ENCODE peak calls at places on chromosomes 12 and 14, in seven cellular contexts. One of them, this sample, is unnamed. For H3K36me3, the result is how much of the 10 kb centered on the place peaks cover.

GRCh38 chr12:119988440-119988787 is 622 bp upstream of the BICDL1 start:
- DNase-seq in iPS DF 6.9: no peak
- DNase-seq in MM.1S: no peak
- DNase-seq in SK-N-SH: peak
- DNase-seq in aorta: no peak
- DNase-seq in CD8-positive, alpha-beta memory T cell: no peak
- DNase-seq in stomach: no peak
- DNase-seq in this sample: no peak

GRCh38 chr12:62714409-62715075 is 220.4 kb downstream of the PPM1H start:
- DNase-seq in iPS DF 6.9: no peak
- DNase-seq in MM.1S: no peak
- DNase-seq in SK-N-SH: peak
- DNase-seq in aorta: no peak
- DNase-seq in CD8-positive, alpha-beta memory T cell: no peak
- DNase-seq in stomach: no peak
- DNase-seq in this sample: no peak

GRCh38 chr14:95364481-95365209 is 44.9 kb upstream of the CLMN start:
- DNase-seq in iPS DF 6.9: no peak
- DNase-seq in MM.1S: no peak
- DNase-seq in SK-N-SH: no peak
- DNase-seq in aorta: no peak
- DNase-seq in CD8-positive, alpha-beta memory T cell: no peak
- DNase-seq in stomach: no peak
- DNase-seq in this sample: no peak

GRCh38 chr12:70393787-70394519 is 27.9 kb downstream of the KCNMB4 start:
- DNase-seq in iPS DF 6.9: no peak
- DNase-seq in MM.1S: no peak
- DNase-seq in SK-N-SH: no peak
- DNase-seq in aorta: no peak
- DNase-seq in CD8-positive, alpha-beta memory T cell: no peak
- DNase-seq in stomach: no peak
- DNase-seq in this sample: no peak

GRCh38 chr12:57460457-57461325 is 1.1 kb downstream of the GLI1 start:
- DNase-seq in iPS DF 6.9: no peak
- DNase-seq in MM.1S: peak
- DNase-seq in SK-N-SH: peak
- DNase-seq in aorta: no peak
- DNase-seq in CD8-positive, alpha-beta memory T cell: no peak
- DNase-seq in stomach: no peak
- DNase-seq in this sample: no peak

GRCh38 chr12:107221909-107222308 is 128.6 kb upstream of the CRY1 start:
- DNase-seq in iPS DF 6.9: no peak
- DNase-seq in MM.1S: no peak
- DNase-seq in SK-N-SH: no peak
- DNase-seq in aorta: no peak
- DNase-seq in CD8-positive, alpha-beta memory T cell: no peak
- DNase-seq in stomach: no peak
- DNase-seq in this sample: no peak

GRCh38 chr12:105272152-105272551 is 36.2 kb upstream of the APPL2 start:
- DNase-seq in iPS DF 6.9: no peak
- DNase-seq in MM.1S: no peak
- DNase-seq in SK-N-SH: no peak
- DNase-seq in aorta: no peak
- DNase-seq in CD8-positive, alpha-beta memory T cell: no peak
- DNase-seq in stomach: no peak
- DNase-seq in this sample: no peak

GRCh38 chr14:95313246-95313645 is 6.5 kb downstream of the CLMN start:
- DNase-seq in iPS DF 6.9: no peak
- DNase-seq in MM.1S: no peak
- DNase-seq in SK-N-SH: no peak
- DNase-seq in aorta: no peak
- DNase-seq in CD8-positive, alpha-beta memory T cell: no peak
- DNase-seq in stomach: no peak
- DNase-seq in this sample: no peak

GRCh38 chr14:77490347-77490986 is 8.1 kb downstream of the ISM2 start:
- DNase-seq in iPS DF 6.9: no peak
- DNase-seq in MM.1S: no peak
- DNase-seq in SK-N-SH: no peak
- DNase-seq in aorta: no peak
- DNase-seq in CD8-positive, alpha-beta memory T cell: no peak
- DNase-seq in stomach: no peak
- DNase-seq in this sample: no peak

GRCh38 chr12:70213707-70214106 is 29.5 kb upstream of the CNOT2 start:
- DNase-seq in iPS DF 6.9: no peak
- DNase-seq in MM.1S: no peak
- DNase-seq in SK-N-SH: no peak
- DNase-seq in aorta: no peak
- DNase-seq in CD8-positive, alpha-beta memory T cell: no peak
- DNase-seq in stomach: no peak
- DNase-seq in this sample: no peak

GRCh38 chr14:101357038-101357437 is 204.3 kb upstream of the DIO3 start:
- DNase-seq in iPS DF 6.9: no peak
- DNase-seq in MM.1S: no peak
- DNase-seq in SK-N-SH: no peak
- DNase-seq in aorta: no peak
- DNase-seq in CD8-positive, alpha-beta memory T cell: no peak
- DNase-seq in stomach: no peak
- DNase-seq in this sample: no peak

GRCh38 chr12:21666722-21667121 is 9.1 kb upstream of the LDHB start:
- DNase-seq in iPS DF 6.9: no peak
- DNase-seq in MM.1S: no peak
- DNase-seq in SK-N-SH: no peak
- DNase-seq in aorta: no peak
- DNase-seq in CD8-positive, alpha-beta memory T cell: no peak
- DNase-seq in stomach: no peak
- DNase-seq in this sample: no peak

GRCh38 chr12:113463746-113464743 is 7.6 kb downstream of the LHX5 start:
- DNase-seq in iPS DF 6.9: no peak
- DNase-seq in MM.1S: no peak
- DNase-seq in SK-N-SH: peak
- DNase-seq in aorta: no peak
- DNase-seq in CD8-positive, alpha-beta memory T cell: no peak
- DNase-seq in stomach: no peak
- DNase-seq in this sample: no peak

GRCh38 chr12:98752726-98753125 is 107.6 kb downstream of the APAF1 start:
- DNase-seq in iPS DF 6.9: no peak
- DNase-seq in MM.1S: no peak
- DNase-seq in SK-N-SH: no peak
- DNase-seq in aorta: no peak
- DNase-seq in CD8-positive, alpha-beta memory T cell: no peak
- DNase-seq in stomach: no peak
- DNase-seq in this sample: no peak

GRCh38 chr12:23731493-23731892 is 218.0 kb downstream of the SOX5 start:
- DNase-seq in iPS DF 6.9: no peak
- DNase-seq in MM.1S: no peak
- DNase-seq in SK-N-SH: no peak
- DNase-seq in aorta: no peak
- DNase-seq in CD8-positive, alpha-beta memory T cell: no peak
- DNase-seq in stomach: no peak
- DNase-seq in this sample: no peak

GRCh38 chr12:53265783-53266182 is 2.3 kb upstream of the ESPL1 start:
- DNase-seq in iPS DF 6.9: no peak
- DNase-seq in MM.1S: no peak
- DNase-seq in SK-N-SH: no peak
- DNase-seq in aorta: no peak
- DNase-seq in CD8-positive, alpha-beta memory T cell: no peak
- DNase-seq in stomach: no peak
- DNase-seq in this sample: no peak

GRCh38 chr12:92614041-92614440 is 88.7 kb upstream of the PLEKHG7 start:
- DNase-seq in iPS DF 6.9: no peak
- DNase-seq in MM.1S: no peak
- DNase-seq in SK-N-SH: no peak
- DNase-seq in aorta: no peak
- DNase-seq in CD8-positive, alpha-beta memory T cell: no peak
- DNase-seq in stomach: no peak
- DNase-seq in this sample: no peak

GRCh38 chr12:57240926-57241555 is 9.9 kb downstream of the STAC3 start:
- DNase-seq in iPS DF 6.9: no peak
- DNase-seq in MM.1S: no peak
- DNase-seq in SK-N-SH: peak
- DNase-seq in aorta: peak
- DNase-seq in CD8-positive, alpha-beta memory T cell: no peak
- DNase-seq in stomach: no peak
- DNase-seq in this sample: no peak

GRCh38 chr12:3632256-3633240 is 120.4 kb downstream of the CRACR2A start:
- DNase-seq in iPS DF 6.9: no peak
- DNase-seq in MM.1S: no peak
- DNase-seq in SK-N-SH: no peak
- DNase-seq in aorta: no peak
- DNase-seq in CD8-positive, alpha-beta memory T cell: no peak
- DNase-seq in stomach: no peak
- DNase-seq in this sample: no peak

GRCh38 chr14:61456720-61457119 is 135.3 kb downstream of the PRKCH start:
- DNase-seq in iPS DF 6.9: no peak
- DNase-seq in MM.1S: peak
- DNase-seq in SK-N-SH: peak
- DNase-seq in aorta: peak
- DNase-seq in CD8-positive, alpha-beta memory T cell: peak
- DNase-seq in stomach: peak
- DNase-seq in this sample: peak

DNA sequence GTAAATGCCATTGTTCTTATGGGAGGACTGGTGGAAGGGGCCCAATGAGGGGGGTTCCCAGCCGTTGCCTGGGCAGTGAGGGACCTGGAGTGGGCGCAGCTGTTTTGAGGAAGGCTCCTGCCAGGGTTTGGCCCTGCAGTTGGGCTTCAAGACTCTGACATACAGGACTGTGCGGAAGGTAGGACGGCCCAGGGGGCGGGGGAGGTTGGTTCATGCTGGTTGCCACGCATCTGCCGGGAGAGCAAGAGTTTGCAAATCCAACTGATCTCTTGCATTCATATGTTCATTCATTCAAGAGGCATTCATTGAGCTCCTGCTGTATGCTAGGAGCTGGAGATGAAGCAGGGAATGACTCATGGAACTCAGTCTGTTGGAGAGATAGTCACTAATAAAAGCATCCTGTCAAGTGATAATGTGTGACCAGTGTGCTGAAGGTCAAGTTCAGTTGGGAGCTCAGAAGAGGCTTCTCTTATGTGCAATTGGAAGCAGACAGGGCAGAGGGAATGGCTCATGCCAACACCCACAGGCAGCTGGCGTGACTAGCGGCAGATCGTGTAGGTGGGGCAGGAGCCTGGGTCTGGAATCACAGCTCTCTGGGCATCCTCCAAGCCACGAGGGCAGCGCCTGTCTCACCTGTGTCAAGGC is 7.8 kb downstream of the SH2B3 start:
- DNase-seq in iPS DF 6.9: no peak
- DNase-seq in MM.1S: no peak
- DNase-seq in SK-N-SH: no peak
- DNase-seq in aorta: no peak
- DNase-seq in CD8-positive, alpha-beta memory T cell: no peak
- DNase-seq in stomach: no peak
- DNase-seq in this sample: no peak
- H3K36me3 ChIP-seq in iPS DF 6.9: under half
- H3K36me3 ChIP-seq in MM.1S: under half
- H3K36me3 ChIP-seq in SK-N-SH: under half
- H3K36me3 ChIP-seq in aorta: under half
- H3K36me3 ChIP-seq in CD8-positive, alpha-beta memory T cell: under half
- H3K36me3 ChIP-seq in stomach: under half
- H3K36me3 ChIP-seq in this sample: under half

GRCh38 chr12:132230381-132230780 is 86.1 kb downstream of the NOC4L start:
- DNase-seq in iPS DF 6.9: no peak
- DNase-seq in MM.1S: no peak
- DNase-seq in SK-N-SH: no peak
- DNase-seq in aorta: no peak
- DNase-seq in CD8-positive, alpha-beta memory T cell: peak
- DNase-seq in stomach: no peak
- DNase-seq in this sample: no peak

GRCh38 chr12:132227782-132228417 is 83.6 kb downstream of the NOC4L start:
- DNase-seq in iPS DF 6.9: no peak
- DNase-seq in MM.1S: no peak
- DNase-seq in SK-N-SH: no peak
- DNase-seq in aorta: peak
- DNase-seq in CD8-positive, alpha-beta memory T cell: no peak
- DNase-seq in stomach: no peak
- DNase-seq in this sample: no peak

GRCh38 chr12:132229926-132230325 is 85.7 kb downstream of the NOC4L start:
- DNase-seq in iPS DF 6.9: no peak
- DNase-seq in MM.1S: no peak
- DNase-seq in SK-N-SH: no peak
- DNase-seq in aorta: peak
- DNase-seq in CD8-positive, alpha-beta memory T cell: peak
- DNase-seq in stomach: no peak
- DNase-seq in this sample: no peak

GRCh38 chr12:132228535-132229422 is 84.5 kb downstream of the NOC4L start:
- DNase-seq in iPS DF 6.9: no peak
- DNase-seq in MM.1S: no peak
- DNase-seq in SK-N-SH: no peak
- DNase-seq in aorta: peak
- DNase-seq in CD8-positive, alpha-beta memory T cell: peak
- DNase-seq in stomach: no peak
- DNase-seq in this sample: no peak

GRCh38 chr12:132229423-132229760 is 85.1 kb downstream of the NOC4L start:
- DNase-seq in iPS DF 6.9: no peak
- DNase-seq in MM.1S: no peak
- DNase-seq in SK-N-SH: no peak
- DNase-seq in aorta: no peak
- DNase-seq in CD8-positive, alpha-beta memory T cell: no peak
- DNase-seq in stomach: no peak
- DNase-seq in this sample: no peak
- H3K36me3 ChIP-seq in iPS DF 6.9: under half
- H3K36me3 ChIP-seq in MM.1S: under half
- H3K36me3 ChIP-seq in SK-N-SH: under half
- H3K36me3 ChIP-seq in aorta: under half
- H3K36me3 ChIP-seq in CD8-positive, alpha-beta memory T cell: under half
- H3K36me3 ChIP-seq in stomach: under half
- H3K36me3 ChIP-seq in this sample: under half

DNA sequence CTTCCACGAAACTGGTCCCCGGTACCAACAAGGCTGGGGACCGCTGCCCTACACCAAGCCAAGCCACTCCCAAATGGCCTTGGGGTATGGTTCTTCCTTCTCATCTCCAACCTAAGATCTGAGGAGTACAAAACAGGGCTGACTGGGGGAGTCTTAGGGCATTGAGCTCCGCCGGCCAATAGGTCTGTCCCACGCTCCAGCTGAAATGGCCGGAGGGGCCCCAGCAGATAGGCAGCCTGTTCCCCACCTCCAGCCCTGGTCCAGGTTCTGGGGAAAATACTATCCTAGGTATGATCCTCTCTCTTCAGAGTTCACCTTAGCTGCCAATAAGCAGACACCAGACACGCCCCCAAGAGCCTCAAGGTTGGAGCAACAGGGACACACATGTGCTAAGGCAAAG is 90.2 kb downstream of the ACTN1 start:
- DNase-seq in iPS DF 6.9: no peak
- DNase-seq in MM.1S: no peak
- DNase-seq in SK-N-SH: no peak
- DNase-seq in aorta: peak
- DNase-seq in CD8-positive, alpha-beta memory T cell: no peak
- DNase-seq in stomach: no peak
- DNase-seq in this sample: no peak
- H3K36me3 ChIP-seq in iPS DF 6.9: half or more
- H3K36me3 ChIP-seq in MM.1S: under half
- H3K36me3 ChIP-seq in SK-N-SH: half or more
- H3K36me3 ChIP-seq in aorta: under half
- H3K36me3 ChIP-seq in CD8-positive, alpha-beta memory T cell: under half
- H3K36me3 ChIP-seq in stomach: half or more
- H3K36me3 ChIP-seq in this sample: under half

DNA sequence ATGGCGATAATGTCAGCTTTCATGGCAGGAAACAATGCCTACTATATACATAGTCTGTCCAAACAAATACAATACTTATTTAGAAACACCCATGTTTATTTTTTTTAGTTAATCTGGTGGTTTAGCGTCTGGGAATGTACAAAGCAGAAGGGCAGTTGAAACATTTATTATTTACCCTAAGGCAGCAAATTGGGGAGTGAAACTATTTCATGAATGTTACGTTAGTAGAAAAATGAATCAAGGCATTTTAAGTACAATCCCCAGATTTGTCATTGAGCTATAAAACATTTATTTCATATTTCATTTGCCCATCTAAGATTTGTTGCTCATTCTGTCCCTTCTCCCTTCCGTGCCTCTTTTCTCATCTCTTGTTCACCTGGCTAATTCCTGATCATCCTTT is 87.1 kb upstream of the ATF1 start:
- DNase-seq in iPS DF 6.9: no peak
- DNase-seq in MM.1S: no peak
- DNase-seq in SK-N-SH: no peak
- DNase-seq in aorta: no peak
- DNase-seq in CD8-positive, alpha-beta memory T cell: no peak
- DNase-seq in stomach: no peak
- DNase-seq in this sample: no peak
- H3K36me3 ChIP-seq in iPS DF 6.9: under half
- H3K36me3 ChIP-seq in MM.1S: under half
- H3K36me3 ChIP-seq in SK-N-SH: under half
- H3K36me3 ChIP-seq in aorta: under half
- H3K36me3 ChIP-seq in CD8-positive, alpha-beta memory T cell: under half
- H3K36me3 ChIP-seq in stomach: under half
- H3K36me3 ChIP-seq in this sample: under half